ENCODE peak calls at places on chromosomes 6 and 20, in four cellular contexts. C is H1, B is K562, Q is HepG2. R is an unnamed sample.

GRCh38 chr6:110590821-110591351 is 114.5 kb upstream of the SLC22A16 start:
- DNase-seq in C (no peak), B (no peak), Q (no peak), R (no peak)

GRCh38 chr6:117078624-117079023 is 186.7 kb upstream of the VGLL2 start:
- DNase-seq in C (no peak), B (no peak), Q (no peak), R (no peak)

GRCh38 chr20:63178889-63179751 is 36.8 kb downstream of the YTHDF1 start:
- DNase-seq in C (peak; percentile 77), B (peak; percentile 77), Q (no peak), R (no peak)

GRCh38 chr20:58169441-58169840 is 59.0 kb downstream of the ANKRD60 start:
- DNase-seq in C (no peak), B (no peak), Q (no peak), R (no peak)

GRCh38 chr20:53707341-53708102 is 113.9 kb upstream of the ZNF217 start:
- DNase-seq in C (no peak), B (no peak), Q (no peak), R (no peak)

GRCh38 chr20:17625246-17626051 is 55.6 kb downstream of the DSTN start:
- DNase-seq in C (no peak), B (no peak), Q (no peak), R (no peak)

GRCh38 chr6:25006565-25007001 is 70.8 kb upstream of the RIPOR2 start:
- DNase-seq in C (no peak), B (no peak), Q (no peak), R (no peak)

GRCh38 chr6:141540207-141540606 is 592.5 kb upstream of the GJE1 start:
- DNase-seq in C (no peak), B (no peak), Q (no peak), R (no peak)

GRCh38 chr20:46307139-46307998 is 929 bp downstream of the CDH22 start:
- DNase-seq in C (peak; percentile 89), B (peak; percentile 91), Q (peak; percentile 44), R (peak; percentile 69)

GRCh38 chr20:34922654-34923381 is 32.8 kb downstream of the GSS start:
- DNase-seq in C (no peak), B (no peak), Q (peak; percentile 73), R (peak; percentile 60)

GRCh38 chr20:49096212-49096730 is 50.2 kb downstream of the CSE1L start:
- DNase-seq in C (no peak), B (no peak), Q (no peak), R (no peak)

GRCh38 chr6:69622230-69622629 is 174.6 kb downstream of the LMBRD1 start:
- DNase-seq in C (no peak), B (no peak), Q (no peak), R (no peak)

GRCh38 chr6:101931766-101932165 is 538.3 kb downstream of the GRIK2 start:
- DNase-seq in C (no peak), B (no peak), Q (no peak), R (no peak)

GRCh38 chr6:19322691-19323470 is 514.3 kb upstream of the ID4 start:
- DNase-seq in C (no peak), B (no peak), Q (no peak), R (no peak)

GRCh38 chr6:48624631-48625030 is 513.6 kb upstream of the PTCHD4 start:
- DNase-seq in C (no peak), B (no peak), Q (no peak), R (no peak)

GRCh38 chr6:72861059-72861458 is 239.2 kb downstream of the KCNQ5 start:
- DNase-seq in C (no peak), B (no peak), Q (no peak), R (no peak)

GRCh38 chr20:63732118-63733095 is 4.1 kb upstream of the LIME1 start:
- DNase-seq in C (no peak), B (no peak), Q (no peak), R (no peak)

GRCh38 chr20:4470375-4470774 is 251.3 kb upstream of the PRND start:
- DNase-seq in C (no peak), B (no peak), Q (no peak), R (no peak)

GRCh38 chr20:43849496-43850197 is 65.0 kb upstream of the TOX2 start:
- DNase-seq in C (no peak), B (no peak), Q (no peak), R (peak; percentile 62)

GRCh38 chr6:32148722-32149576 is 2.8 kb downstream of the PRRT1 start:
- DNase-seq in C (peak; percentile 90), B (peak; percentile 47), Q (no peak), R (no peak)

GRCh38 chr6:31204751-31205145 is 34.3 kb upstream of the POU5F1 start:
- DNase-seq in C (no peak), B (no peak), Q (no peak), R (no peak)

GRCh38 chr6:3509326-3509725 is 52.5 kb upstream of the SLC22A23 start:
- DNase-seq in C (no peak), B (no peak), Q (no peak), R (no peak)

GRCh38 chr6:14046476-14047068 is 71.0 kb upstream of the CD83 start:
- DNase-seq in C (peak; percentile 66), B (peak; percentile 70), Q (peak; percentile 30), R (peak; percentile 54)

GRCh38 chr6:121437861-121438651 is 2.6 kb downstream of the GJA1 start:
- DNase-seq in C (no peak), B (no peak), Q (no peak), R (peak; percentile 47)

GRCh38 chr20:44014807-44015732 is 100.4 kb downstream of the TOX2 start:
- DNase-seq in C (no peak), B (peak; percentile 51), Q (no peak), R (no peak)

GRCh38 chr6:139762587-139763031 is 388.2 kb upstream of the CITED2 start:
- DNase-seq in C (no peak), B (no peak), Q (no peak), R (no peak)

GRCh38 chr20:3203315-3204123 is 963 bp downstream of the DDRGK1 start:
- DNase-seq in C (no peak), B (peak; percentile 51), Q (peak; percentile 50), R (no peak)

GRCh38 chr20:18857640-18858039 is 44.1 kb downstream of the SCP2D1 start:
- DNase-seq in C (no peak), B (no peak), Q (no peak), R (no peak)

GRCh38 chr6:13479971-13480434 is 7.4 kb downstream of the GFOD1 start:
- DNase-seq in C (no peak), B (no peak), Q (no peak), R (no peak)

GRCh38 chr6:90790058-90790457 is 203.2 kb upstream of the MAP3K7 start:
- DNase-seq in C (no peak), B (no peak), Q (no peak), R (no peak)

GRCh38 chr6:31009731-31010130 is 543 bp upstream of the MUC22 start:
- DNase-seq in C (no peak), B (no peak), Q (no peak), R (no peak)

GRCh38 chr6:118488631-118489030 is 59.5 kb upstream of the PLN start:
- DNase-seq in C (no peak), B (no peak), Q (no peak), R (no peak)

GRCh38 chr6:118489990-118490389 is 58.1 kb upstream of the PLN start:
- DNase-seq in C (no peak), B (no peak), Q (no peak), R (no peak)

DNA sequence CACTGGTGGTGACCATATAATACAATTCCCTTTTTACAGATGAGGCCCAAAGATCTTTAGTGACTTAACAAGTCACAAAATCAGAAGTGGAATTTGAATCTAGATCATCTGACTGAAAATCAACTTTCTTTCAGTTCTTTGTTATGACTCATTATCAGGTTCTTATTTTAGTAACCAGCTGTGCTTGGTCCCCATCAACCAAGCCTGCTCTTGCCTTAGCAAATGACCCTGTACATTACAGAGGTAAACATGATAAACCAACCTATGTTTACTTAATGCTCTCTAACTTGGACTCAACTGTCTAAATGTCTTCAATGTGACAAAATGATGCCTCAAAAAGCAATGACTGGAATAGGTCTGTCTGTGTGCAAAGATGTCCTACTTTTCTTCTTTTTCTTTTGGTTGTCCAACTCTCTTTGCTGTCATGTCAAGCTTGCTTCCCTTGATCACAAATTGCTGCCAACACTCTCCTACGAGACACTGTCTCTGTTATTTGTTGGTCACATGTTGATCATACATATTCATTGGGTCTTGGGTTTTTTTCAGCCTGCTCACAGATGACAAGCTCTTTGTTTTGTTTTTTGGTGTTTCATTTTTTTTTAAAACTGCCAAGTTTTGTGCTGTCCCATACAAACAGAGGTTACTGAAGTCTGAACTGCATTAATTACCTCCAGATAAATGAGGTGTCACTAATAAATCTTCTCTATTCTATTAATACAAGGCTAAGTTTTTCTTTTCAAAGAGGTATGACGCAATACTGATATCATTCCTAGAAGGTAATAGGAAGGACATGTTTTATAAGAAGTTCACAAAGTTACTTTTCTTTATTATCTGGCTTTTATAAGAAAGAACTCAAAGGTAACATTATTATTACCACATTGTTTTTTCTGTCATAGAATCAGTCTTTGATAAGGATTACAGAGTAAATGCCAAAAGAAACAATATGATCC is 62.2 kb upstream of the PLN start:
- DNase-seq in C (no peak), B (no peak), Q (no peak), R (no peak)
- TF ChIP-seq RNF2 in C (no peak), B (no peak), Q (no peak), R (no peak)

DNA sequence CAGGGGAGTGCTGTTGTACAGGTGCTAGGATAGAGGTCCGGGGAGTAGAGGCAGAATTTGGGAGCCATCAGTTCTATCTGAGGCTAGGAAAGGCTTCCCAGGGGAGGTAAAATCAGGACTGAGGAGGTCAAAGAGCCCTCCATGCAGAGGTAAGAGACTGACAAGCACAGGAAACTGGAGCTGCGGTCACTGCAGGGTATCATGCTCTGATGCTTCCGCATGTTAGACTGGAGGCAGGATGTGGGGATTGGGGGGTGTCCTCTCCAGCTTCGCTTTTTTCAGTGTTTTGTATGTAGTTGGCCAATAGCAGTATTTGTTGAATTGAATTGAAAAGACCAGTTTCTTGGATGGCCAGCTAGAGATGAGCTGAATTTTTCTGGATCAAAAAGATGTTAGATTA is 87.8 kb downstream of the SLC22A3 start:
- DNase-seq in C (no peak), B (no peak), Q (no peak), R (no peak)
- TF ChIP-seq CHD2 in C (no peak), B (no peak), Q (no peak), R (no peak)

GRCh38 chr6:35073211-35073610 is 67.9 kb downstream of the TCP11 start:
- DNase-seq in C (no peak), B (no peak), Q (no peak), R (no peak)
- TF ChIP-seq RNF2 in C (no peak), B (no peak), Q (no peak), R (no peak)

GRCh38 chr20:12152996-12153395 is 235.3 kb downstream of the BTBD3 start:
- DNase-seq in C (no peak), B (no peak), Q (peak; percentile 6), R (no peak)
- TF ChIP-seq CHD2 in C (no peak), B (no peak), Q (no peak), R (no peak)

GRCh38 chr6:157037165-157037564 is 260.0 kb downstream of the ARID1B start:
- DNase-seq in C (no peak), B (no peak), Q (no peak), R (no peak)

GRCh38 chr6:157033428-157034140 is 256.4 kb downstream of the ARID1B start:
- DNase-seq in C (no peak), B (no peak), Q (no peak), R (no peak)

GRCh38 chr6:157034433-157035230 is 257.5 kb downstream of the ARID1B start:
- DNase-seq in C (no peak), B (peak; percentile 49), Q (peak; percentile 54), R (peak; percentile 43)

GRCh38 chr6:157035576-157035975 is 258.4 kb downstream of the ARID1B start:
- DNase-seq in C (no peak), B (no peak), Q (no peak), R (no peak)

GRCh38 chr6:157036245-157036681 is 259.1 kb downstream of the ARID1B start:
- DNase-seq in C (no peak), B (no peak), Q (no peak), R (no peak)
- TF ChIP-seq RNF2 in C (no peak), B (no peak), Q (no peak), R (no peak)

R was measured in A549.